ENCODE peak calls at places on chromosomes 1 and 21, in five cellular contexts. F is HFF-Myc, M is OCI-LY7, H is lower lobe of right lung, B is heart right ventricle. V is an unnamed sample.

GRCh38 chr1:110462964-110463363 is 12.0 kb downstream of the PROK1 start:
- DNase-seq in F (no peak), M (no peak), H (no peak), B (no peak), V (no peak)

GRCh38 chr1:61186753-61187152 is 104.4 kb downstream of the NFIA start:
- DNase-seq in F (no peak), M (no peak), H (no peak), B (no peak), V (no peak)

GRCh38 chr1:170660874-170661645 is 2.9 kb upstream of the PRRX1 start:
- DNase-seq in F (no peak), M (no peak), H (no peak), B (no peak), V (no peak)

GRCh38 chr1:243513726-243514491 is 258.1 kb downstream of the SDCCAG8 start:
- DNase-seq in F (peak), M (no peak), H (no peak), B (no peak), V (no peak)

GRCh38 chr1:81231729-81232038 is 569.0 kb upstream of the ADGRL2 start:
- DNase-seq in F (peak), M (no peak), H (no peak), B (no peak), V (no peak)

GRCh38 chr1:110615548-110616130 is 9.5 kb upstream of the KCNA2 start:
- DNase-seq in F (no peak), M (peak), H (peak), B (peak), V (no peak)

GRCh38 chr1:246769306-246769705 is 45.1 kb downstream of the SCCPDH start:
- DNase-seq in F (peak), M (no peak), H (no peak), B (no peak), V (no peak)

GRCh38 chr1:203781962-203782361 is 13.5 kb upstream of the ZBED6 start:
- DNase-seq in F (no peak), M (no peak), H (no peak), B (no peak), V (no peak)

GRCh38 chr21:38140192-38140905 is 116.4 kb upstream of the KCNJ15 start:
- DNase-seq in F (no peak), M (no peak), H (peak), B (peak), V (no peak)

GRCh38 chr1:2050793-2051682 is 827 bp downstream of the PRKCZ start:
- DNase-seq in F (no peak), M (no peak), H (no peak), B (no peak), V (no peak)

DNA sequence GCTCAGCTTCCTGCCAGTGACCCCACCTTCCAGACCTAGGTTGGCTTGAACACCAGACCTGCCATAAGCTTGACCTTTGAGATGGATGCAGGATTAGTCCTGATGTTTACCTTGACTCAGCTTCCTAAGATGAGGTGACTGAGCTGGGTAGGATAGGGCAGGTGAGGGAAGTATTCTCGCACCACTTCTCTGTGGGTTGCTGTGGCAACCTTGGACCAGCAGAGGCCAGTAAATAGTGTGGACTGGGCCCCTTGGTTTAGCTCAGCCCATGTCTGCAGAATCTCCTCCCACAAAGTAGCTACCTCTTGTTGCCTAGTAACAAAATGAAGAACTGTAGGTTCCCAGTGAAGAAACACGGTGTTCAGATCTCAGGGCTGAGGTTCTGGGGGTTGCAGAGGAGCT is 8.4 kb downstream of the RPS6KA1 start:
- DNase-seq in F (no peak), M (peak), H (peak), B (no peak), V (no peak)
- TF ChIP-seq CTCF in F (peak), M (no peak), H (no peak), B (peak), V (peak)

GRCh38 chr1:53616511-53616910 is 122.5 kb downstream of the GLIS1 start:
- DNase-seq in F (no peak), M (no peak), H (peak), B (no peak), V (peak)

GRCh38 chr1:53617382-53618217 is 121.4 kb downstream of the GLIS1 start:
- DNase-seq in F (no peak), M (no peak), H (no peak), B (no peak), V (peak)

GRCh38 chr1:53618218-53619087 is 120.5 kb downstream of the GLIS1 start:
- DNase-seq in F (no peak), M (no peak), H (no peak), B (no peak), V (peak)

GRCh38 chr1:53615101-53615500 is 123.9 kb downstream of the GLIS1 start:
- DNase-seq in F (no peak), M (no peak), H (peak), B (no peak), V (peak)

GRCh38 chr1:53616927-53617326 is 122.0 kb downstream of the GLIS1 start:
- DNase-seq in F (no peak), M (no peak), H (no peak), B (no peak), V (peak)
- TF ChIP-seq CTCF in F (peak), M (no peak), H (no peak), B (no peak), V (peak)

GRCh38 chr1:94329986-94330385 is 88.2 kb upstream of the ABCD3 start:
- DNase-seq in F (no peak), M (no peak), H (no peak), B (peak), V (no peak)
- TF ChIP-seq CTCF in F (peak), M (peak), H (peak), B (peak), V (peak)

DNA sequence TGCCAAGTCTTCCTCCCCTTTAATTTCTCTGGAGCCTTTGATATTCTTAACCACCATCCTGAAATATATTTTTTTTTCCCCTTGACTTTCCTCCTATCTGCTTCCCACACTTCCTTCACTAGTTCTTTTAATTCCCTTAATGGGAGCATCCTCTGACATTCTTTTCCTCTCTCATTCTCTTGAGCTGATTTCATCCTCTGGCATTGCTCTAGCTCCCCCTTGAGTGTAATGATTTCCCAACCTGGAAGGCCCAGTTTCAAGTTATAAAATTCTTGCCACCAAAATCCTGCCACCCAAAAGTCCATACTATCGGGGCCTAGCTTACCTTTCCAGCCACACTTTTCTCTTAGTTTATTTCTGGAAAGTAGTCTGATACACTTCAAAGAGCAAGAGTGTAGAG is 39.5 kb upstream of the UBE2U start:
- DNase-seq in F (no peak), M (no peak), H (no peak), B (no peak), V (no peak)
- TF ChIP-seq CTCF in F (peak), M (peak), H (peak), B (peak), V (peak)

GRCh38 chr1:228370439-228370940 is 36.1 kb downstream of the TRIM11 start:
- DNase-seq in F (no peak), M (no peak), H (peak), B (no peak), V (peak)

GRCh38 chr1:228367798-228368791 is 38.5 kb downstream of the TRIM11 start:
- DNase-seq in F (no peak), M (peak), H (peak), B (peak), V (peak)

GRCh38 chr1:228368801-228369607 is 37.6 kb downstream of the TRIM11 start:
- DNase-seq in F (no peak), M (no peak), H (peak), B (peak), V (peak)

GRCh38 chr1:228370941-228371740 is 35.5 kb downstream of the TRIM11 start:
- DNase-seq in F (no peak), M (no peak), H (peak), B (peak), V (peak)

GRCh38 chr1:228369608-228370438 is 36.8 kb downstream of the TRIM11 start:
- DNase-seq in F (no peak), M (no peak), H (peak), B (no peak), V (peak)
- TF ChIP-seq CTCF in F (no peak), M (no peak), H (no peak), B (no peak), V (no peak)

GRCh38 chr1:241485554-241485992 is 34.0 kb downstream of the FH start:
- DNase-seq in F (no peak), M (peak), H (no peak), B (no peak), V (no peak)
- TF ChIP-seq CTCF in F (peak), M (peak), H (no peak), B (no peak), V (peak)

GRCh38 chr21:44626262-44626661 is 631 bp upstream of the KRTAP10-9 start:
- DNase-seq in F (no peak), M (no peak), H (no peak), B (no peak), V (no peak)

GRCh38 chr21:44628707-44629391 is 2.0 kb downstream of the KRTAP10-9 start:
- DNase-seq in F (no peak), M (no peak), H (no peak), B (no peak), V (peak)

GRCh38 chr21:44623575-44623974 is 3.3 kb upstream of the KRTAP10-9 start:
- DNase-seq in F (no peak), M (no peak), H (no peak), B (no peak), V (no peak)

GRCh38 chr21:44625756-44626155 is 1.1 kb upstream of the KRTAP10-9 start:
- DNase-seq in F (no peak), M (no peak), H (no peak), B (no peak), V (no peak)

GRCh38 chr21:44626673-44627143 is at the start of gene KRTAP10-9:
- DNase-seq in F (no peak), M (no peak), H (no peak), B (no peak), V (no peak)
- TF ChIP-seq CTCF in F (no peak), M (no peak), H (no peak), B (no peak), V (no peak)